ENCODE peak calls at places on chromosomes 2 and 18, in ten cellular contexts. X, P, J, W, B, F, U, Q, L and A are unnamed samples.

GRCh38 chr18:67108894-67109293 is 407.6 kb downstream of the DSEL start:
- DNase-seq in X (no peak), P (no peak), J (no peak), W (no peak), B (no peak), F (no peak), U (no peak), Q (no peak), L (no peak), A (no peak)

GRCh38 chr2:19710230-19710629 is 191.6 kb downstream of the TTC32 start:
- DNase-seq in X (no peak), P (no peak), J (no peak), W (no peak), B (no peak), F (no peak), U (no peak), Q (no peak), L (no peak), A (no peak)

GRCh38 chr2:113755690-113756063 is 765 bp downstream of the SLC35F5 start:
- DNase-seq in X (no peak), P (peak; percentile 17), J (peak; percentile 53), W (no peak), B (no peak), F (peak; percentile 73), U (no peak), Q (no peak), L (no peak), A (peak; percentile 30)

GRCh38 chr2:102321954-102322719 is 10.8 kb downstream of the IL1RL1 start:
- DNase-seq in X (no peak), P (no peak), J (no peak), W (no peak), B (no peak), F (peak; percentile 51), U (no peak), Q (no peak), L (no peak), A (no peak)

GRCh38 chr18:31573047-31573446 is 18.6 kb upstream of the TTR start:
- DNase-seq in X (no peak), P (no peak), J (no peak), W (no peak), B (no peak), F (no peak), U (no peak), Q (no peak), L (no peak), A (no peak)

GRCh38 chr2:29059612-29060011 is 14.7 kb downstream of the PCARE start:
- DNase-seq in X (no peak), P (no peak), J (no peak), W (no peak), B (no peak), F (no peak), U (no peak), Q (no peak), L (no peak), A (no peak)

GRCh38 chr2:234292205-234292954 is 204.5 kb downstream of the ARL4C start:
- DNase-seq in X (no peak), P (no peak), J (no peak), W (no peak), B (no peak), F (peak; percentile 5), U (no peak), Q (no peak), L (no peak), A (no peak)

GRCh38 chr2:10260130-10260529 is 42.6 kb upstream of the HPCAL1 start:
- DNase-seq in X (no peak), P (no peak), J (no peak), W (no peak), B (no peak), F (no peak), U (peak; percentile 88), Q (no peak), L (no peak), A (no peak)

GRCh38 chr2:109176928-109177327 is 47.9 kb downstream of the SH3RF3 start:
- DNase-seq in X (no peak), P (no peak), J (peak; percentile 32), W (no peak), B (no peak), F (peak; percentile 74), U (no peak), Q (no peak), L (no peak), A (no peak)

GRCh38 chr2:148622390-148622789 is 22.2 kb upstream of the EPC2 start:
- DNase-seq in X (no peak), P (no peak), J (no peak), W (no peak), B (peak; percentile 57), F (no peak), U (no peak), Q (no peak), L (no peak), A (no peak)

GRCh38 chr2:172249986-172250385 is 147.3 kb upstream of the DLX2 start:
- DNase-seq in X (no peak), P (peak; percentile 89), J (no peak), W (no peak), B (no peak), F (peak; percentile 68), U (no peak), Q (no peak), L (no peak), A (no peak)

GRCh38 chr18:47682876-47683275 is 247.6 kb downstream of the SMAD2 start:
- DNase-seq in X (no peak), P (no peak), J (no peak), W (no peak), B (no peak), F (no peak), U (no peak), Q (no peak), L (no peak), A (no peak)

GRCh38 chr18:7417742-7418141 is 149.4 kb upstream of the PTPRM start:
- DNase-seq in X (no peak), P (no peak), J (no peak), W (no peak), B (no peak), F (no peak), U (no peak), Q (no peak), L (no peak), A (no peak)

GRCh38 chr2:182621810-182622209 is 94.2 kb upstream of the DNAJC10 start:
- DNase-seq in X (no peak), P (no peak), J (no peak), W (no peak), B (no peak), F (no peak), U (no peak), Q (no peak), L (no peak), A (no peak)

DNA sequence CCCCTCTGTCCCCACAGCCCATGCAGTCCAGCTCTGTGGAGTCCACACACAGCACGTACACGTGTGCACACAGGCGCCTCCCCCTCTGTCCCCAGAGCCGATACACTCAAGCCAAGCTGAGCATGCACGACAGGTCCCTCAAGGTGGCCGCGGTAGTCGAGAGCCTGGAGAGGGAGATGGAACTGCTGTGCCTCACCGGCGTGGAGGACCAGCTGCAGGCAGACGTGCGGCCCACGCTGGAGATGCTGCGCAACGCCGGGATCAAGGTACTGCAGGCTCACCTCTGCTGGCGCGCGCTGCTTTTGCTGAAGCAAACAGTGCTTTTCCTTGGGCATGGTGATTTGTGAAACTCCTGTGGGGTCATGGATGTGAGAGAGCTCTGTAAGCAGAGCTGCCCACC is 58.5 kb upstream of the NFATC1 start:
- DNase-seq in X (no peak), P (no peak), J (no peak), W (no peak), B (no peak), F (no peak), U (no peak), Q (no peak), L (no peak), A (no peak)
- TF ChIP-seq POLR2A in X (no peak), P (no peak), J (no peak), W (no peak), B (no peak), F (no peak), U (no peak), Q (no peak), L (no peak), A (no peak)

GRCh38 chr2:50786345-50786744 is 245.6 kb downstream of the NRXN1 start:
- DNase-seq in X (no peak), P (no peak), J (no peak), W (no peak), B (no peak), F (no peak), U (no peak), Q (no peak), L (no peak), A (no peak)
- H3K27ac ChIP-seq in X (no peak overlapping the region), P (no peak overlapping the region), J (no peak overlapping the region), W (no peak overlapping the region), B (no peak overlapping the region), F (no peak overlapping the region), U (no peak overlapping the region), Q (no peak overlapping the region), L (no peak overlapping the region), A (no peak overlapping the region)

GRCh38 chr2:32532341-32532740 is 95.5 kb upstream of the TTC27 start:
- DNase-seq in X (no peak), P (no peak), J (no peak), W (no peak), B (no peak), F (no peak), U (no peak), Q (no peak), L (no peak), A (no peak)
- H3K36me3 ChIP-seq in X (peaks cover 5% of the 10 kb centered on the region), P (peaks cover 21% of the 10 kb centered on the region), J (peaks cover 61% of the 10 kb centered on the region), W (peaks cover 66% of the 10 kb centered on the region), B (peaks cover 71% of the 10 kb centered on the region), F (no peaks in the 10 kb centered on the region), U (peaks cover 64% of the 10 kb centered on the region), Q (peaks cover 99% of the 10 kb centered on the region), L (no peaks in the 10 kb centered on the region), A (no peaks in the 10 kb centered on the region)

GRCh38 chr2:264493-265468 is at the start of gene ACP1:
- DNase-seq in X (peak; percentile 94), P (peak; percentile 93), J (peak; percentile 97), W (peak; percentile 99), B (peak; percentile 96), F (peak; percentile 97), U (peak; percentile 99), Q (peak; percentile 98), L (peak; percentile 100), A (peak; percentile 94)
- TF ChIP-seq POLR2A in X (peak; percentile 41), P (peak; percentile 89), J (peak; percentile 94), W (peak; percentile 88), B (no peak), F (peak; percentile 90), U (peak; percentile 80), Q (no peak), L (peak; percentile 89), A (peak; percentile 78)

GRCh38 chr2:157497603-157498314 is 53.9 kb upstream of the CYTIP start:
- DNase-seq in X (peak; percentile 13), P (peak; percentile 49), J (peak; percentile 51), W (no peak), B (no peak), F (peak; percentile 36), U (no peak), Q (no peak), L (no peak), A (no peak)
- H3K27ac ChIP-seq in X (no peak overlapping the region), P (no peak overlapping the region), J (no peak overlapping the region), W (no peak overlapping the region), B (no peak overlapping the region), F (no peak overlapping the region), U (no peak overlapping the region), Q (no peak overlapping the region), L (no peak overlapping the region), A (no peak overlapping the region)

DNA sequence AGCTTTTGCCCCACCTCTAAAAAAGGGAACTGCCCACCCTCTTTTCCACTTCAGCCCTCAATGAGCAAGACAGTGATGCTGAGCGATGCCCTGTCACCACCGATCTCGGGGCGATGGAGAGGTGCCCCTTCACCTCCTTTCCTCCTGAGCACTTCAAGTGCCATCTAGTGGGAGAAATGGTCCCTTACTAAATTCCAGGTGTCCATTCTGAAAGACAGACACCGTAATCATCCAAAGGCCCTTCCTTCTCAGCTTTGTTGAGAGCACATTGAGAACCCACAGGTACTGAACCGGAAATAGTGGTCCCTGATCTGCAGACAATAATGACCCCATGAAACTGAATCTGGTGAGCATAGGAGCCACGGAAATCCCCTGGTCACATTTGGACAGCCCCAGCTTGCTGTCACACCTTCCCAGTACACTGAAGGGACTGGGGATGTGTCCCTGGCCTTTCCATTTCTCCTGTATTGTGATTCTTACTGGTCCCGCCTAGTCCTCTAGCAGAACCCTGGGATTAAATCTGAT is 38.5 kb downstream of the KCTD18 start:
- DNase-seq in X (peak; percentile 6), P (no peak), J (peak; percentile 39), W (no peak), B (no peak), F (peak; percentile 21), U (no peak), Q (no peak), L (no peak), A (no peak)
- H3K36me3 ChIP-seq in X (peaks cover 19% of the 10 kb centered on the region), P (peaks cover 61% of the 10 kb centered on the region), J (no peaks in the 10 kb centered on the region), W (peaks cover 97% of the 10 kb centered on the region), B (peaks cover 83% of the 10 kb centered on the region), F (peaks cover 5% of the 10 kb centered on the region), U (peaks cover 74% of the 10 kb centered on the region), Q (peaks cover 84% of the 10 kb centered on the region), L (no peaks in the 10 kb centered on the region), A (no peaks in the 10 kb centered on the region)